ENCODE peak calls at places on chromosomes 6 and 20, in six cellular contexts. C, W, O, L, N and V are unnamed samples.

GRCh38 chr6:149335924-149336323 is 18.4 kb downstream of the TAB2 start:
- DNase-seq in O (peak), N (peak), C (peak), L (no peak), W (no peak), V (no peak)

GRCh38 chr6:26175428-26176181 is 88.4 kb downstream of the HFE start:
- DNase-seq in W (peak), N (no peak), L (no peak), C (peak), O (peak), V (peak)

GRCh38 chr6:45454008-45454911 is 76.5 kb upstream of the SUPT3H start:
- DNase-seq in W (no peak), O (peak), C (no peak), N (no peak), L (no peak), V (no peak)

GRCh38 chr6:151806757-151807512 is 547 bp upstream of the ESR1 start:
- DNase-seq in C (peak), L (no peak), N (no peak), O (peak), W (no peak), V (no peak)

GRCh38 chr6:52937908-52938307 is 28.4 kb upstream of the GSTA3 start:
- DNase-seq in L (no peak), O (no peak), N (no peak), W (no peak), C (peak), V (no peak)

GRCh38 chr6:167742719-167743303 is 83.9 kb upstream of the AFDN start:
- DNase-seq in O (peak), C (no peak), N (peak), L (no peak), W (peak), V (peak)

GRCh38 chr6:11270030-11271027 is 37.9 kb upstream of the NEDD9 start:
- DNase-seq in W (no peak), L (no peak), N (no peak), C (peak), O (peak), V (no peak)

GRCh38 chr6:127792616-127793015 is 108.2 kb downstream of the THEMIS start:
- DNase-seq in L (no peak), W (no peak), N (no peak), C (no peak), O (no peak), V (no peak)

GRCh38 chr6:41098366-41098765 is 25.6 kb downstream of the NFYA start:
- DNase-seq in N (no peak), O (peak), C (peak), L (no peak), W (no peak), V (no peak)

GRCh38 chr6:1363729-1364572 is 25.4 kb upstream of the FOXF2 start:
- DNase-seq in N (peak), C (peak), L (no peak), O (peak), W (no peak), V (no peak)
- TF ChIP-seq CTCF in N (peak), C (peak), L (no peak), O (peak), W (peak), V (no peak)

GRCh38 chr6:2999005-2999620 is 581 bp upstream of the NQO2 start:
- DNase-seq in L (peak), C (peak), O (peak), W (no peak), N (no peak), V (no peak)

GRCh38 chr6:3005077-3005476 is 5.4 kb downstream of the NQO2 start:
- DNase-seq in C (no peak), L (no peak), W (no peak), N (no peak), O (no peak), V (no peak)

GRCh38 chr6:3001773-3002293 is 2.1 kb downstream of the NQO2 start:
- DNase-seq in W (no peak), C (peak), L (no peak), O (peak), N (peak), V (peak)

GRCh38 chr6:3001146-3001772 is 1.6 kb downstream of the NQO2 start:
- DNase-seq in N (no peak), O (no peak), C (no peak), L (no peak), W (no peak), V (no peak)

GRCh38 chr6:2999621-3000455 is at the start of gene NQO2:
- DNase-seq in O (peak), L (peak), N (peak), C (peak), W (peak), V (peak)
- TF ChIP-seq CTCF in O (no peak), L (no peak), N (no peak), C (peak), W (no peak), V (no peak)

GRCh38 chr6:35969676-35970075 is 48.8 kb upstream of the SRPK1 start:
- DNase-seq in O (no peak), W (no peak), L (no peak), N (no peak), C (peak), V (no peak)

GRCh38 chr6:35977308-35977707 is 47.1 kb downstream of the SLC26A8 start:
- DNase-seq in N (no peak), O (no peak), C (no peak), W (no peak), L (no peak), V (no peak)

GRCh38 chr6:35973670-35974222 is 50.7 kb downstream of the SLC26A8 start:
- DNase-seq in O (no peak), L (no peak), W (no peak), C (no peak), N (no peak), V (peak)

GRCh38 chr6:35970181-35970580 is 49.3 kb upstream of the SRPK1 start:
- DNase-seq in O (peak), N (no peak), W (no peak), C (peak), L (no peak), V (peak)

GRCh38 chr6:35972471-35972985 is 51.6 kb upstream of the SRPK1 start:
- DNase-seq in O (no peak), W (peak), C (peak), L (no peak), N (no peak), V (peak)
- TF ChIP-seq CTCF in O (peak), W (no peak), C (peak), L (no peak), N (no peak), V (no peak)

GRCh38 chr20:24305366-24305765 is 164.1 kb upstream of the SYNDIG1 start:
- DNase-seq in N (no peak), W (no peak), C (no peak), L (no peak), O (no peak), V (no peak)

GRCh38 chr20:24297928-24298327 is 171.5 kb upstream of the SYNDIG1 start:
- DNase-seq in L (no peak), N (no peak), C (no peak), O (no peak), W (no peak), V (no peak)

DNA sequence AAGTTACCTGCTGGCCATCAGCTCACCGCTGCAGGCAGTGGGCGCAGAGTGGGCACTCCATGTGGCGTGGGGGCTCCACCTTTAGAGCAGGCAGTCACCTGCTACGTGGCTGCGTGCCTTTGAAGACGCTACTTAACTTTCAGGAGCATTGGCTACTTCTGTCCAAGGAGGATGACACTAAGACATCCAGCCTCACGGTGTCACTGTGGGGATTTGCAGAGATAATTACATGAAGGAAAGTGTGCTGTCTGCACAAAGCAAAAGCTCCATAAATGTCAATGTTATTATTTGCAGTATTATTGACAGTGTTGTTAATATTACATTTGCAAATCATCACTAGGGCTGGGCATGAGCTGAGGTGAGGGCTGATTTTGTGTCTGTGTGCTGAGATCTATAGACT is 166.0 kb upstream of the SYNDIG1 start:
- DNase-seq in L (no peak), O (peak), C (peak), N (no peak), W (no peak), V (no peak)
- TF ChIP-seq CTCF in L (peak), O (peak), C (peak), N (no peak), W (no peak), V (no peak)

GRCh38 chr20:34876161-34877001 is at the start of gene ACSS2:
- DNase-seq in N (peak), O (peak), C (peak), L (peak), W (peak), V (peak)

GRCh38 chr20:34873583-34874093 is 982 bp upstream of the GGT7 start:
- DNase-seq in O (no peak), C (no peak), L (no peak), W (no peak), N (no peak), V (no peak)

GRCh38 chr20:34874094-34874654 is 1.5 kb upstream of the GGT7 start:
- DNase-seq in L (no peak), O (peak), C (peak), N (peak), W (peak), V (peak)

GRCh38 chr20:34877002-34877264 is 521 bp downstream of the ACSS2 start:
- DNase-seq in W (no peak), C (peak), L (no peak), O (no peak), N (no peak), V (peak)

DNA sequence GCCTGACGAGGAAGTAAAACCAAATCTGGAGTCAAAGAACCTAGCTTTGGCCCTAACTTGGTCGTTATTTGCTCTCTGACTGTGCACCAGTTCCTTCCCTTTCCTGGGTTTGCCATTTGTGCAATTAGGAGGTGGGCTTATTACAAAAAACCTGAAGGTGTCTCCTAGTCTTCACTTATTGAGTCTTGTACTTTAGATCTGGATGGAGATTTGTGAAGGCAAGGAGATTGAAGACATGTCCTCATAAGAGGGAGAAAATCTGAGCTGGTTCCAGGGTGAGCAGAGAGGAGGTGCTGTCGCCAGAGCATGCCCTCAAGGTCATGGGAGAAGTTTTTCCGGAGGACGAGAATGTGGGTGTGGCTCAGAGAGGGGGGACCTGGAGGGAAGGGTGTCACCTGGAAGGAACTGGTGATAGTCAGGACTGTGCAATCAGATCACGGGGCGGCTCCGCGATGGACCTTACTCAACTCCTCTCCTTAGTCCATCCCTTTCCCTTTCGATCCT is 703 bp upstream of the ACSS2 start:
- DNase-seq in O (no peak), C (no peak), L (no peak), N (no peak), W (no peak), V (no peak)
- TF ChIP-seq CTCF in O (peak), C (peak), L (no peak), N (no peak), W (no peak), V (no peak)

DNA sequence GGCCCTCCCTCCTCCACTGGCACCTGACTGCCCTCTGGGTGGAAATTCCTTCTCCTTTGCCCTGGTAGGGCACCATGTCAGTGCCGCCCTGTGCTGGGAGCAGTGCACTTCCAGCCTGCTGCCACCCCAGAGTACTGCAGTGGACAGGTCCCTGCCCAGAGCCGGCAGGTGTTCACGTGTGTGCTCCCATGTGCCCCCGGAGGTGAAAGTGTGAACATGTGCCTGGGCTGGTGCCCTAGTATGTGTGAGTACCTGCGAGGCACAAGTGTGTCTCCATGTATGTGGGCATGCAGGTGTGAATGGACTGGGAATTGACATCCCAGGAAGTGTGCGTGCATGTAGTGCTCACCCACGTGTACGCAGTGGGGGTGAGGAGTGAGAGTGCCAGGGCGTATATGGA is 29.4 kb downstream of the SDCBP2 start:
- DNase-seq in N (peak), L (no peak), C (no peak), W (no peak), O (no peak), V (peak)
- TF ChIP-seq CTCF in N (no peak), L (no peak), C (no peak), W (peak), O (peak), V (no peak)

GRCh38 chr6:37698264-37699137 is 818 bp upstream of the MDGA1 start:
- DNase-seq in O (peak), L (peak), W (peak), N (peak), C (no peak), V (peak)
- TF ChIP-seq CTCF in O (no peak), L (no peak), W (no peak), N (no peak), C (no peak), V (no peak)

GRCh38 chr6:1426416-1426815 is 37.0 kb downstream of the FOXF2 start:
- DNase-seq in O (no peak), L (no peak), C (no peak), W (no peak), N (no peak), V (no peak)

GRCh38 chr6:1423578-1423977 is 34.2 kb downstream of the FOXF2 start:
- DNase-seq in L (no peak), O (no peak), N (no peak), C (no peak), W (no peak), V (no peak)

GRCh38 chr6:1422290-1422689 is 32.9 kb downstream of the FOXF2 start:
- DNase-seq in O (no peak), W (no peak), N (no peak), L (no peak), C (no peak), V (no peak)

GRCh38 chr6:1420382-1420781 is 31.0 kb downstream of the FOXF2 start:
- DNase-seq in N (no peak), O (no peak), W (no peak), C (no peak), L (no peak), V (no peak)

GRCh38 chr6:1424306-1424927 is 35.0 kb downstream of the FOXF2 start:
- DNase-seq in W (peak), O (peak), N (peak), C (peak), L (no peak), V (peak)
- TF ChIP-seq CTCF in W (peak), O (peak), N (peak), C (peak), L (no peak), V (peak)

GRCh38 chr6:28583463-28583862 is 57.8 kb downstream of the GPX5 start:
- DNase-seq in O (no peak), N (no peak), C (no peak), W (no peak), L (no peak), V (no peak)
- TF ChIP-seq CTCF in O (no peak), N (no peak), C (no peak), W (no peak), L (no peak), V (no peak)

GRCh38 chr6:33384581-33385020 is 7.0 kb upstream of the KIFC1 start:
- DNase-seq in N (peak), O (peak), W (no peak), C (peak), L (no peak), V (no peak)
- TF ChIP-seq CTCF in N (peak), O (peak), W (peak), C (peak), L (no peak), V (peak)